ENCODE peak calls at places on chromosomes 13 and 19, in five cellular contexts. Q, Y, W, D and L are unnamed samples.

GRCh38 chr13:21688056-21688455 is 17.2 kb downstream of the FGF9 start:
- DNase-seq in D (no peak), W (no peak), Q (no peak), Y (no peak), L (no peak)

GRCh38 chr13:46866150-46866549 is 30.7 kb downstream of the HTR2A start:
- DNase-seq in Y (peak), Q (peak), W (peak), D (no peak), L (no peak)

GRCh38 chr13:33940256-33940655 is 122.3 kb downstream of the RFC3 start:
- DNase-seq in D (no peak), Q (no peak), Y (no peak), W (no peak), L (no peak)

GRCh38 chr19:54739587-54740497 is 1.5 kb downstream of the KIR2DL3 start:
- DNase-seq in Q (no peak), Y (no peak), D (no peak), W (no peak), L (no peak)

GRCh38 chr13:46633416-46633815 is 80.4 kb downstream of the LRCH1 start:
- DNase-seq in D (no peak), Y (no peak), W (peak), Q (peak), L (no peak)

GRCh38 chr13:87498681-87499080 is 172.5 kb upstream of the SLITRK5 start:
- DNase-seq in W (peak), Y (no peak), D (no peak), Q (peak), L (no peak)

GRCh38 chr19:3357362-3357730 is 9.0 kb upstream of the NFIC start:
- DNase-seq in D (no peak), W (no peak), Y (no peak), Q (no peak), L (no peak)

GRCh38 chr19:30105316-30105715 is 163.3 kb downstream of the URI1 start:
- DNase-seq in Q (no peak), D (no peak), W (no peak), Y (no peak), L (no peak)

GRCh38 chr13:27106144-27106543 is 65.5 kb downstream of the USP12 start:
- DNase-seq in D (no peak), Y (no peak), Q (no peak), W (no peak), L (no peak)

GRCh38 chr13:33799950-33800592 is 17.9 kb upstream of the RFC3 start:
- DNase-seq in Q (peak), Y (no peak), W (peak), D (no peak), L (no peak)

GRCh38 chr13:97856001-97856675 is 97.3 kb upstream of the IPO5 start:
- DNase-seq in W (peak), Y (no peak), D (no peak), Q (no peak), L (no peak)

GRCh38 chr19:44857837-44858236 is 11.7 kb downstream of the NECTIN2 start:
- DNase-seq in Q (no peak), Y (no peak), D (no peak), W (no peak), L (no peak)

GRCh38 chr19:47778954-47779351 is 450 bp downstream of the SELENOW start:
- DNase-seq in D (no peak), Y (no peak), Q (no peak), W (no peak), L (no peak)

GRCh38 chr13:38173403-38173802 is 176.2 kb upstream of the UFM1 start:
- DNase-seq in Q (no peak), Y (peak), W (no peak), D (no peak), L (no peak)

GRCh38 chr13:26513931-26514330 is 43.6 kb upstream of the WASF3 start:
- DNase-seq in Q (no peak), Y (no peak), D (no peak), W (no peak), L (no peak)

GRCh38 chr19:5927439-5927821 is 13.4 kb downstream of the CAPS start:
- DNase-seq in W (no peak), Q (no peak), Y (no peak), D (no peak), L (peak)

GRCh38 chr13:66358564-66358963 is 871.6 kb downstream of the PCDH9 start:
- DNase-seq in D (no peak), Q (no peak), W (no peak), Y (no peak), L (no peak)

GRCh38 chr13:23898101-23898500 is 799 bp upstream of the C1QTNF9B start:
- DNase-seq in Q (no peak), W (peak), Y (no peak), D (no peak), L (no peak)

GRCh38 chr13:43878897-43879322 is 630 bp downstream of the CCDC122 start:
- DNase-seq in W (peak), Y (peak), D (peak), Q (peak), L (peak)

GRCh38 chr19:2888739-2889224 is 11.9 kb upstream of the ZNF57 start:
- DNase-seq in W (no peak), Q (no peak), D (no peak), Y (peak), L (no peak)

DNA sequence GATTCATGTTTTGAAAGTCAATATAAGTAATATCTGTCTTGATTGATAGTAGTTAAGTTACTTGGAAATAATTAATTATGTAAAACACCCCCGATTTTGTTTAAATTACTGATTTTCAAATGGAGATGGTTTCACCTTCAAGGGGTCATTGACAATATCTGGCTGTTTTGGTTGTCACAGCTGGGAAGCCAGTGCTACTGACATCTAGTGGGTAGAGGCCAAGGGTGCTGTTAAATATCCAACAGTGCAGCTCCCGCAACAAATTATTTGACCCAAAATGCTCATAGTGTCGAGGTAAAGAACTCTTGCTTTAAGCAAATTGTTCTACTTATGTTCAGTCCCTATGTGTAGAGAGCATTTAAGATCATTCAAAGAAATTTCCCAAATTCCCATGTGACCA is 50.6 kb upstream of the PCDH20 start:
- DNase-seq in Q (peak), Y (peak), D (no peak), W (no peak), L (no peak)
- TF ChIP-seq CTCF in Q (peak), Y (peak), D (no peak), W (no peak), L (no peak)

DNA sequence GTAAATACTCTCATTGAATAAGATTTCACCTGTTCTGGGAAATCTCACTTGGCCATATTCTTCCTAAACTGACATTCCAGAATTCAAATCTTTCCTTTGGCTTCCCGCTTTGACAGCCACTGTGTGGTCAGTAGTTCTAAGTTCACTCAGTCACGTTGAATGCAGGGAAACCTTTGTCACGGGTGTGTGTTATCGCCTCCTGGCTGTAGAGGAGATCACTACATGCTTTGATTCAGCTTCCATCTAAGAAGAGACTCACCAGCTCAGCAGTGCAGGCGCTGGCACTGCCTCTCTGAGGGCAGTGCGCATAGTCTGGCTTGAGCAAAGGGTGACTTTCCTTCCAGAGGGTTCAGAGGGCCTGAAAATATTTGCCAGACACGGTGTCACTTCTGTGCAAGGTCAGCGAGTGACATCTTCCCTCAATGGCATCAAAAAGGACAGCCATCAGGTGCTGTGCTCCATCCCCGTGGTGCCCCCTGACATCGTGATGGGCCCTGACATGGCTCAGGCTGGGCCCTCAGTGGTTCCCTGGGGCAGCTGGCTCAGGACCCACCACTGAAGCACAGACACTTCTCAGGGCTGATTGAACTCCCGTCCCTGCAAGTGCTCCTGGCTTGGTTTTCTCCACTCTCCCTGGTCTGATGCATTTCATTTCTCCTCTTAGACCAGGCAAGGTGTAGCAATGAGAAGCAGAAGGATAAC is 635.4 kb upstream of the ARGLU1 start:
- DNase-seq in Q (peak), W (peak), D (no peak), Y (peak), L (peak)
- TF ChIP-seq CTCF in Q (peak), W (peak), D (no peak), Y (peak), L (peak)

DNA sequence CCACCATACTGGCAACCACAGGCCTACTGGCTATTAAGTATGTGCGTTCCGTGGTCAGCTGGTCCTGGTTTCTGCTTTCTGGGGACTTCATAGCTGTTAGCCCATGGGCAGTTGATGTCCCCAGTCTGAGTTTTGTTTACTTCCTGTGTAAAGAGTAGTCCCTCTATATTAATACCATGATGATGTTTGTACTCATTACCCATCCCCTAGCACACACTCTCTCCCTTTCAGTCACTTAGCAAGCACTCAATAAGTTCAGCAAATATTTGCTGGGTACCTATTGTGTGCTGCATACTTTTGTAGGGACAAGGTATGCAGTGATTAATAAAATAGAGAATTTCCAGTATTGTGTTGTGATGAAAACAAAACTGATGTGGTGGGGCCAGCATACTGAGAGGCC is 6.4 kb upstream of the MIA start:
- DNase-seq in D (no peak), Y (no peak), Q (no peak), W (no peak), L (no peak)
- TF ChIP-seq CTCF in D (no peak), Y (no peak), Q (no peak), W (no peak), L (no peak)

GRCh38 chr13:25192489-25192888 is 20.4 kb upstream of the AMER2 start:
- DNase-seq in Y (no peak), D (no peak), Q (no peak), W (no peak), L (no peak)
- TF ChIP-seq CTCF in Y (no peak), D (no peak), Q (no peak), W (no peak), L (no peak)

DNA sequence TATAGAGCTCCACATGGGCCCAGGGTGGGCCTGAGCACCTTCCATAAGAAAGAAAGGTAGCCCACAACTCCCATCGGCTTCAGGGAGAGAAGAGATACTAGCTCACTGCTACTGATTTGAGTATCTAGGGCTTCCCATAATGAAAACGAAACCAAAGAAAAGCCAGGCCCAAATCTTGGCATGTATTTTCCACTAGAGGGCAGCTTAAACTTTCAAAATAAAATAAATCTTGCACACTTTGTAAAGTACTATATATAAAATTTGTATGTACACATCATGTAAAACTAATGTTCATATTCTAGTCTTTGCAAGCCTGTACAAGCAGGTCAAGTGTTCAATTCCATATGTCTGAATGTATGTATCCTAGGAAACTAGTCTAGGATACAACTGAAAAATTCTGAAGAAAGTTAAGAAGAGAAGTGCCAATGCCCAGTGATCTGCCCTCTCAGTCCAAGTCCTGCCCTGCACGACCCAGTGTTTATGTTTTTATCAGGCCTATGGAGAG is 475.9 kb downstream of the UQCRFS1 start:
- DNase-seq in D (no peak), W (peak), Y (no peak), Q (peak), L (no peak)
- TF ChIP-seq CTCF in D (peak), W (peak), Y (peak), Q (peak), L (peak)

DNA sequence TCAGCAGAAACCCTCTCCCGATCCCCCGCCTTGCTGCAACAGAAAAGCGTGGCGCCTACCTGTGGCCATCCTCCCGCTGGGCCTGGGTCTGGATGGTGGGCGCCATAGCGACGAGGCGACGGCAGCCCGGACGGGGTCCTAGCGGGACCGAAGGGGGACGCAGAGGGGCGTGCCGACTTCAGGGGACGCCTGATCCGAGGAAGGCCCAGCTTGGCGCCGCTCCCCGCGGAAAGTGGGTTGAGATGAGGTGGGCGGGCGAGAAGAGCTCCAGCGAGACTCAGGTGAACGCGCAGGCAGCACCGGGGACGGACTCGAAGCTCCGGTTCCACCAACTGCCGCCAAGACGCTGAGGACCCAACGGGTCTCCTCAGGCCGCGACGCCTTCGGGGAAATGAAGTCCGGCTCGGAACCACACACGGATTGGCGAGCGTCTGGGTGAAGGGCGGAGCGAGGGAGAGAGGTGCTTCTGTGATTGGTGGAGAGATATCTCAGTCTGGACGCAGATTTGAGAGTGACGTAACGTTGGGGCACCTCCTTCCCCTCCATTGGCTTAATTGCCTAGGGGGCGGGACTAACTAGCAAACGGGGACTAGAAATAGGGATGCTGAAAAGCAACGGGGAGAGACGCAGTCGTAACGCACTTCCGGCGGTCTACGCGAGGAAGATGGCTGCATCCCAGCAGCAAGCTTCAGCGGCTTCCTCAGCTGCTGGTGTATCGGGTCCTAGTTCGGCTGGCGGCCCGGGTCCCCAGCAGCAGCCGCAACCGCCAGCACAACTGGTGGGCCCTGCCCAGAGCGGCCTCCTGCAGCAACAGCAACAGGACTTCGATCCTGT is at the start of the genes MED29 and PAF1:
- DNase-seq in Q (peak), W (peak), D (peak), Y (peak), L (peak)
- TF ChIP-seq CTCF in Q (no peak), W (no peak), D (no peak), Y (peak), L (no peak)